ENCODE peak calls at places on chromosomes 5 and 9, in six cellular contexts. One of them, this sample, is unnamed.
A peak's percentile ranks its signal among the peaks of the same experiment; 100 is the strongest.

GRCh38 chr5:6750951-6751685 is 37.9 kb downstream of the TENT4A start:
- DNase-seq in neural progenitor cell: no peak
- DNase-seq in mesendoderm: no peak
- DNase-seq in CD8-positive, alpha-beta T cell: no peak
- DNase-seq in aorta: no peak
- DNase-seq in GM12878: no peak
- DNase-seq in this sample: no peak

GRCh38 chr9:12785251-12785880 is 10.5 kb downstream of the LURAP1L start:
- DNase-seq in CD8-positive, alpha-beta T cell: no peak
- DNase-seq in aorta: peak; percentile 69
- DNase-seq in neural progenitor cell: no peak
- DNase-seq in GM12878: no peak
- DNase-seq in mesendoderm: no peak
- DNase-seq in this sample: no peak

GRCh38 chr9:131666029-131666428 is 73.8 kb downstream of the RAPGEF1 start:
- DNase-seq in neural progenitor cell: no peak
- DNase-seq in CD8-positive, alpha-beta T cell: no peak
- DNase-seq in aorta: no peak
- DNase-seq in GM12878: no peak
- DNase-seq in mesendoderm: no peak
- DNase-seq in this sample: no peak

GRCh38 chr5:133325834-133326233 is 274.0 kb downstream of the HSPA4 start:
- DNase-seq in CD8-positive, alpha-beta T cell: no peak
- DNase-seq in neural progenitor cell: no peak
- DNase-seq in mesendoderm: no peak
- DNase-seq in aorta: no peak
- DNase-seq in GM12878: no peak
- DNase-seq in this sample: no peak

GRCh38 chr9:116647515-116647809 is 39.6 kb upstream of the TRIM32 start:
- DNase-seq in aorta: no peak
- DNase-seq in mesendoderm: no peak
- DNase-seq in neural progenitor cell: no peak
- DNase-seq in GM12878: no peak
- DNase-seq in CD8-positive, alpha-beta T cell: no peak
- DNase-seq in this sample: no peak

GRCh38 chr5:148179234-148179824 is 11.0 kb downstream of the SPINK14 start:
- DNase-seq in neural progenitor cell: peak; percentile 67
- DNase-seq in GM12878: peak; percentile 4
- DNase-seq in aorta: no peak
- DNase-seq in mesendoderm: peak; percentile 69
- DNase-seq in CD8-positive, alpha-beta T cell: no peak
- DNase-seq in this sample: no peak

GRCh38 chr9:136799079-136799853 is 3.1 kb downstream of the CCDC183 start:
- DNase-seq in neural progenitor cell: peak; percentile 52
- DNase-seq in CD8-positive, alpha-beta T cell: no peak
- DNase-seq in GM12878: no peak
- DNase-seq in aorta: peak; percentile 48
- DNase-seq in mesendoderm: no peak
- DNase-seq in this sample: no peak

GRCh38 chr9:101705135-101705661 is 33.2 kb downstream of the GRIN3A start:
- DNase-seq in CD8-positive, alpha-beta T cell: no peak
- DNase-seq in neural progenitor cell: peak; percentile 67
- DNase-seq in mesendoderm: peak; percentile 84
- DNase-seq in GM12878: no peak
- DNase-seq in aorta: peak; percentile 50
- DNase-seq in this sample: peak; percentile 25

GRCh38 chr5:133396187-133396621 is 216.1 kb downstream of the FSTL4 start:
- DNase-seq in aorta: no peak
- DNase-seq in neural progenitor cell: peak; percentile 90
- DNase-seq in CD8-positive, alpha-beta T cell: no peak
- DNase-seq in mesendoderm: peak; percentile 60
- DNase-seq in GM12878: no peak
- DNase-seq in this sample: no peak

GRCh38 chr9:83062011-83062652 is 810 bp downstream of the RASEF start:
- DNase-seq in mesendoderm: peak; percentile 68
- DNase-seq in GM12878: no peak
- DNase-seq in neural progenitor cell: peak; percentile 37
- DNase-seq in CD8-positive, alpha-beta T cell: no peak
- DNase-seq in aorta: no peak
- DNase-seq in this sample: no peak

GRCh38 chr5:14701556-14701955 is 37.0 kb downstream of the OTULIN start:
- DNase-seq in CD8-positive, alpha-beta T cell: no peak
- DNase-seq in mesendoderm: no peak
- DNase-seq in neural progenitor cell: no peak
- DNase-seq in aorta: no peak
- DNase-seq in GM12878: no peak
- DNase-seq in this sample: no peak

GRCh38 chr5:14698495-14698894 is 34.0 kb downstream of the OTULIN start:
- DNase-seq in mesendoderm: no peak
- DNase-seq in aorta: no peak
- DNase-seq in CD8-positive, alpha-beta T cell: no peak
- DNase-seq in GM12878: no peak
- DNase-seq in neural progenitor cell: no peak
- DNase-seq in this sample: no peak

GRCh38 chr5:14699159-14699558 is 34.6 kb downstream of the OTULIN start:
- DNase-seq in GM12878: no peak
- DNase-seq in aorta: no peak
- DNase-seq in mesendoderm: no peak
- DNase-seq in neural progenitor cell: no peak
- DNase-seq in CD8-positive, alpha-beta T cell: no peak
- DNase-seq in this sample: no peak

GRCh38 chr5:14700478-14701436 is 36.2 kb downstream of the OTULIN start:
- DNase-seq in aorta: no peak
- DNase-seq in GM12878: no peak
- DNase-seq in neural progenitor cell: no peak
- DNase-seq in CD8-positive, alpha-beta T cell: no peak
- DNase-seq in mesendoderm: no peak
- DNase-seq in this sample: no peak

GRCh38 chr5:14699807-14700400 is 35.4 kb downstream of the OTULIN start:
- DNase-seq in mesendoderm: no peak
- DNase-seq in CD8-positive, alpha-beta T cell: no peak
- DNase-seq in aorta: no peak
- DNase-seq in GM12878: no peak
- DNase-seq in neural progenitor cell: no peak
- DNase-seq in this sample: no peak
- H3K27ac ChIP-seq in mesendoderm: no peak overlapping the region
- H3K27ac ChIP-seq in CD8-positive, alpha-beta T cell: no peak overlapping the region
- H3K27ac ChIP-seq in aorta: no peak overlapping the region
- H3K27ac ChIP-seq in GM12878: no peak overlapping the region
- H3K27ac ChIP-seq in neural progenitor cell: no peak overlapping the region
- H3K27ac ChIP-seq in this sample: no peak overlapping the region

GRCh38 chr5:124783285-124783684 is 36.8 kb upstream of the ZNF608 start:
- DNase-seq in GM12878: no peak
- DNase-seq in mesendoderm: no peak
- DNase-seq in aorta: no peak
- DNase-seq in neural progenitor cell: no peak
- DNase-seq in CD8-positive, alpha-beta T cell: no peak
- DNase-seq in this sample: no peak
- H3K27ac ChIP-seq in GM12878: no peak overlapping the region
- H3K27ac ChIP-seq in mesendoderm: no peak overlapping the region
- H3K27ac ChIP-seq in aorta: no peak overlapping the region
- H3K27ac ChIP-seq in neural progenitor cell: no peak overlapping the region
- H3K27ac ChIP-seq in CD8-positive, alpha-beta T cell: no peak overlapping the region
- H3K27ac ChIP-seq in this sample: no peak overlapping the region

GRCh38 chr9:127637322-127637847 is 25.3 kb downstream of the STXBP1 start:
- DNase-seq in mesendoderm: no peak
- DNase-seq in neural progenitor cell: no peak
- DNase-seq in aorta: no peak
- DNase-seq in CD8-positive, alpha-beta T cell: no peak
- DNase-seq in GM12878: no peak
- DNase-seq in this sample: no peak
- H3K27ac ChIP-seq in mesendoderm: no peak overlapping the region
- H3K27ac ChIP-seq in neural progenitor cell: no peak overlapping the region
- H3K27ac ChIP-seq in aorta: no peak overlapping the region
- H3K27ac ChIP-seq in CD8-positive, alpha-beta T cell: no peak overlapping the region
- H3K27ac ChIP-seq in GM12878: no peak overlapping the region
- H3K27ac ChIP-seq in this sample: no peak overlapping the region

GRCh38 chr9:86731511-86731993 is 215.8 kb downstream of the GAS1 start:
- DNase-seq in mesendoderm: no peak
- DNase-seq in neural progenitor cell: no peak
- DNase-seq in aorta: no peak
- DNase-seq in GM12878: no peak
- DNase-seq in CD8-positive, alpha-beta T cell: no peak
- DNase-seq in this sample: no peak

GRCh38 chr9:86733929-86734328 is 213.4 kb downstream of the GAS1 start:
- DNase-seq in mesendoderm: no peak
- DNase-seq in GM12878: no peak
- DNase-seq in CD8-positive, alpha-beta T cell: no peak
- DNase-seq in aorta: peak; percentile 66
- DNase-seq in neural progenitor cell: no peak
- DNase-seq in this sample: no peak

GRCh38 chr9:86734762-86735161 is 212.5 kb downstream of the GAS1 start:
- DNase-seq in aorta: no peak
- DNase-seq in neural progenitor cell: no peak
- DNase-seq in CD8-positive, alpha-beta T cell: no peak
- DNase-seq in mesendoderm: no peak
- DNase-seq in GM12878: no peak
- DNase-seq in this sample: no peak

GRCh38 chr9:86730165-86730928 is 217.0 kb downstream of the GAS1 start:
- DNase-seq in neural progenitor cell: no peak
- DNase-seq in CD8-positive, alpha-beta T cell: no peak
- DNase-seq in mesendoderm: no peak
- DNase-seq in aorta: no peak
- DNase-seq in GM12878: no peak
- DNase-seq in this sample: no peak

GRCh38 chr9:86732514-86732913 is 214.8 kb downstream of the GAS1 start:
- DNase-seq in aorta: no peak
- DNase-seq in mesendoderm: no peak
- DNase-seq in GM12878: no peak
- DNase-seq in neural progenitor cell: no peak
- DNase-seq in CD8-positive, alpha-beta T cell: no peak
- DNase-seq in this sample: no peak
- H3K27ac ChIP-seq in aorta: no peak overlapping the region
- H3K27ac ChIP-seq in mesendoderm: no peak overlapping the region
- H3K27ac ChIP-seq in GM12878: no peak overlapping the region
- H3K27ac ChIP-seq in neural progenitor cell: no peak overlapping the region
- H3K27ac ChIP-seq in CD8-positive, alpha-beta T cell: no peak overlapping the region
- H3K27ac ChIP-seq in this sample: no peak overlapping the region

GRCh38 chr5:95838001-95838520 is 15.5 kb upstream of the GLRX start:
- DNase-seq in CD8-positive, alpha-beta T cell: no peak
- DNase-seq in aorta: no peak
- DNase-seq in neural progenitor cell: no peak
- DNase-seq in mesendoderm: no peak
- DNase-seq in GM12878: no peak
- DNase-seq in this sample: peak; percentile 31

GRCh38 chr5:95835682-95836405 is 13.3 kb upstream of the GLRX start:
- DNase-seq in mesendoderm: no peak
- DNase-seq in GM12878: no peak
- DNase-seq in aorta: peak; percentile 71
- DNase-seq in CD8-positive, alpha-beta T cell: no peak
- DNase-seq in neural progenitor cell: no peak
- DNase-seq in this sample: no peak

GRCh38 chr5:95838552-95838951 is 16.0 kb upstream of the GLRX start:
- DNase-seq in CD8-positive, alpha-beta T cell: no peak
- DNase-seq in mesendoderm: no peak
- DNase-seq in neural progenitor cell: no peak
- DNase-seq in GM12878: no peak
- DNase-seq in aorta: no peak
- DNase-seq in this sample: no peak

GRCh38 chr5:95837492-95837891 is 15.0 kb upstream of the GLRX start:
- DNase-seq in GM12878: no peak
- DNase-seq in CD8-positive, alpha-beta T cell: no peak
- DNase-seq in neural progenitor cell: no peak
- DNase-seq in mesendoderm: no peak
- DNase-seq in aorta: no peak
- DNase-seq in this sample: no peak

DNA sequence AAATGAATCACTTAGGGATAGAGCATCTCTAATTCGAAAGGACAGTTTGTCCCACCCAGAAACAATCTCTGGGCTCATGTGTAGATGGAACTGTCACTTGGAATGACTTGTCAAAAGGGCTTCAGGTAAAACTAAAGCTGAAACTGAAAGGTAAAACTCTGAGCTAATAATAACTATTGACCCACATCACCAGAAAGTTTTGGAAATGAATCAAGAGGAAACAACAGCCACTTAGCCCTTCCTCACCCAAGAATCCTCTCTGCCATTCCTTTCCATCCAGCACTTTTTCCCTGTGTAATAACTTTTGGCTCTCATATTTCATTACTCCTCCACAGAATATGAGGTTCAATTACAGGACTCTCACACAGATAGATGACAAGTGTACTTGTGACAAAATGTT is 14.0 kb upstream of the GLRX start:
- DNase-seq in CD8-positive, alpha-beta T cell: no peak
- DNase-seq in GM12878: no peak
- DNase-seq in mesendoderm: no peak
- DNase-seq in neural progenitor cell: no peak
- DNase-seq in aorta: no peak
- DNase-seq in this sample: no peak
- H3K27ac ChIP-seq in CD8-positive, alpha-beta T cell: peak overlapping the region; percentile 39
- H3K27ac ChIP-seq in GM12878: peak overlapping the region; percentile 86
- H3K27ac ChIP-seq in mesendoderm: no peak overlapping the region
- H3K27ac ChIP-seq in neural progenitor cell: no peak overlapping the region
- H3K27ac ChIP-seq in aorta: no peak overlapping the region
- H3K27ac ChIP-seq in this sample: no peak overlapping the region

GRCh38 chr9:90608141-90608540 is 34.5 kb downstream of the DIRAS2 start:
- DNase-seq in aorta: no peak
- DNase-seq in mesendoderm: no peak
- DNase-seq in CD8-positive, alpha-beta T cell: no peak
- DNase-seq in neural progenitor cell: no peak
- DNase-seq in GM12878: no peak
- DNase-seq in this sample: no peak
- H3K27ac ChIP-seq in aorta: no peak overlapping the region
- H3K27ac ChIP-seq in mesendoderm: no peak overlapping the region
- H3K27ac ChIP-seq in CD8-positive, alpha-beta T cell: no peak overlapping the region
- H3K27ac ChIP-seq in neural progenitor cell: no peak overlapping the region
- H3K27ac ChIP-seq in GM12878: no peak overlapping the region
- H3K27ac ChIP-seq in this sample: no peak overlapping the region

This sample was measured in substantia nigra.